ENCODE peak calls at places on chromosomes 4 and X, in four cellular contexts. One of them, this sample, is unnamed.
A peak's percentile ranks its signal among the peaks of the same experiment; 100 is the strongest.

GRCh38 chrX:103520391-103520790 is 1.1 kb upstream of the RAB40A start:
- DNase-seq in breast epithelium: no peak
- DNase-seq in foreskin fibroblast: peak; percentile 67
- DNase-seq in hypothalamus: no peak
- DNase-seq in this sample: no peak

GRCh38 chr4:152957437-152958185 is 21.5 kb downstream of the FHDC1 start:
- DNase-seq in breast epithelium: no peak
- DNase-seq in foreskin fibroblast: no peak
- DNase-seq in hypothalamus: no peak
- DNase-seq in this sample: no peak

GRCh38 chr4:68373513-68373912 is 23.6 kb upstream of the YTHDC1 start:
- DNase-seq in breast epithelium: peak; percentile 69
- DNase-seq in foreskin fibroblast: peak; percentile 88
- DNase-seq in hypothalamus: peak; percentile 56
- DNase-seq in this sample: no peak

GRCh38 chrX:11273544-11273943 is 19.7 kb upstream of the AMELX start:
- DNase-seq in breast epithelium: no peak
- DNase-seq in foreskin fibroblast: peak; percentile 56
- DNase-seq in hypothalamus: no peak
- DNase-seq in this sample: no peak

GRCh38 chrX:1378306-1378758 is 13.6 kb downstream of the SLC25A6 start:
- DNase-seq in breast epithelium: no peak
- DNase-seq in foreskin fibroblast: no peak
- DNase-seq in hypothalamus: no peak
- DNase-seq in this sample: no peak

GRCh38 chr4:76445911-76446310 is 10.9 kb downstream of the SHROOM3 start:
- DNase-seq in breast epithelium: no peak
- DNase-seq in foreskin fibroblast: no peak
- DNase-seq in hypothalamus: no peak
- DNase-seq in this sample: no peak

GRCh38 chr4:122796801-122797404 is 29.7 kb upstream of the FGF2 start:
- DNase-seq in breast epithelium: no peak
- DNase-seq in foreskin fibroblast: peak; percentile 72
- DNase-seq in hypothalamus: no peak
- DNase-seq in this sample: no peak

GRCh38 chr4:3439391-3439790 is 2.4 kb upstream of the HGFAC start:
- DNase-seq in breast epithelium: no peak
- DNase-seq in foreskin fibroblast: no peak
- DNase-seq in hypothalamus: no peak
- DNase-seq in this sample: no peak

GRCh38 chr4:71184195-71184781 is 154.5 kb upstream of the SLC4A4 start:
- DNase-seq in breast epithelium: no peak
- DNase-seq in foreskin fibroblast: peak; percentile 58
- DNase-seq in hypothalamus: no peak
- DNase-seq in this sample: peak; percentile 17

GRCh38 chr4:6901669-6902317 is 7.8 kb upstream of the TBC1D14 start:
- DNase-seq in breast epithelium: no peak
- DNase-seq in foreskin fibroblast: no peak
- DNase-seq in hypothalamus: no peak
- DNase-seq in this sample: no peak

GRCh38 chr4:76058302-76058701 is 16.2 kb upstream of the ART3 start:
- DNase-seq in breast epithelium: no peak
- DNase-seq in foreskin fibroblast: no peak
- DNase-seq in hypothalamus: no peak
- DNase-seq in this sample: no peak

GRCh38 chr4:137659431-137659830 is 127.1 kb upstream of the PCDH18 start:
- DNase-seq in breast epithelium: no peak
- DNase-seq in foreskin fibroblast: peak; percentile 65
- DNase-seq in hypothalamus: no peak
- DNase-seq in this sample: no peak

GRCh38 chr4:149164282-149164681 is 651.4 kb downstream of the IQCM start:
- DNase-seq in breast epithelium: no peak
- DNase-seq in foreskin fibroblast: peak; percentile 27
- DNase-seq in hypothalamus: no peak
- DNase-seq in this sample: no peak

GRCh38 chrX:46876901-46877300 is 35.3 kb upstream of the JADE3 start:
- DNase-seq in breast epithelium: no peak
- DNase-seq in foreskin fibroblast: no peak
- DNase-seq in hypothalamus: no peak
- DNase-seq in this sample: no peak

This sample was measured in NCI-H1930.